ENCODE peak calls at places on chromosomes 7 and 10, in four cellular contexts. P is NCI-H774; K is NAMALWA; E is stimulated activated CD4-positive, alpha-beta T cell treated with anti-CD3 and anti-CD28 coated beads, Interleukin-4, amount 100 ng/mL, for 24 hours. D is an unnamed sample.

GRCh38 chr7:30093351-30094019 is 41.3 kb upstream of the MTURN start:
- DNase-seq in P (no peak), K (no peak), E (no peak), D (no peak)

GRCh38 chr7:148540041-148540738 is 50.4 kb upstream of the C7orf33 start:
- DNase-seq in P (no peak), E (no peak), K (no peak), D (no peak)

GRCh38 chr10:86668297-86669165 is at the start of gene LDB3:
- DNase-seq in K (peak; percentile 85), P (no peak), E (no peak), D (no peak)

GRCh38 chr10:30967654-30968421 is 63.8 kb downstream of the ZNF438 start:
- DNase-seq in K (no peak), P (no peak), E (no peak), D (no peak)

GRCh38 chr7:54904130-54904529 is 114.7 kb upstream of the EGFR start:
- DNase-seq in K (no peak), E (no peak), P (no peak), D (no peak)

GRCh38 chr10:4079796-4080195 is 294.8 kb upstream of the KLF6 start:
- DNase-seq in E (no peak), K (no peak), P (no peak), D (no peak)

GRCh38 chr7:98418636-98419315 is 17.9 kb upstream of the BAIAP2L1 start:
- DNase-seq in E (peak; percentile 42), K (no peak), P (peak; percentile 23), D (peak; percentile 35)

GRCh38 chr10:72068901-72069446 is 19.4 kb downstream of the SPOCK2 start:
- DNase-seq in K (no peak), E (no peak), P (no peak), D (no peak)

GRCh38 chr10:88707429-88708110 is 1.5 kb downstream of the LIPK start:
- DNase-seq in E (peak; percentile 60), K (no peak), P (no peak), D (peak; percentile 25)

GRCh38 chr10:75404335-75405200 is 3.0 kb upstream of the ZNF503 start:
- DNase-seq in E (no peak), K (no peak), P (peak; percentile 62), D (no peak)

D was measured in T-helper 2 cell treated with Interferon-gamma antibody and Interleukin-4, amounts not matched to agents 5 μg/mL and 100 μg/mL, for 36 hours.